ENCODE peak calls at places on chromosomes 12 and 14, in five cellular contexts. One of them, this sample, is unnamed.

GRCh38 chr12:64733857-64734256 is 25.3 kb downstream of the GNS start:
- DNase-seq in progenitor cell of endocrine pancreas: no peak
- DNase-seq in frontal cortex: no peak
- DNase-seq in SHP77: no peak
- DNase-seq in fibroblast of the aortic adventitia: no peak
- DNase-seq in this sample: no peak

GRCh38 chr14:93032301-93032929 is 83.3 kb downstream of the ITPK1 start:
- DNase-seq in fibroblast of the aortic adventitia: peak
- DNase-seq in SHP77: no peak
- DNase-seq in frontal cortex: no peak
- DNase-seq in progenitor cell of endocrine pancreas: no peak
- DNase-seq in this sample: no peak

GRCh38 chr12:25496098-25496587 is 56.9 kb downstream of the LMNTD1 start:
- DNase-seq in SHP77: no peak
- DNase-seq in progenitor cell of endocrine pancreas: no peak
- DNase-seq in frontal cortex: no peak
- DNase-seq in fibroblast of the aortic adventitia: peak
- DNase-seq in this sample: no peak

GRCh38 chr14:104747876-104748275 is 5.1 kb upstream of the SIVA1 start:
- DNase-seq in SHP77: no peak
- DNase-seq in progenitor cell of endocrine pancreas: no peak
- DNase-seq in fibroblast of the aortic adventitia: no peak
- DNase-seq in frontal cortex: no peak
- DNase-seq in this sample: no peak

GRCh38 chr12:118065380-118065779 is 4.4 kb upstream of the WSB2 start:
- DNase-seq in frontal cortex: no peak
- DNase-seq in fibroblast of the aortic adventitia: no peak
- DNase-seq in SHP77: no peak
- DNase-seq in progenitor cell of endocrine pancreas: no peak
- DNase-seq in this sample: no peak

GRCh38 chr14:76123426-76124095 is 28.2 kb upstream of the GPATCH2L start:
- DNase-seq in progenitor cell of endocrine pancreas: no peak
- DNase-seq in SHP77: no peak
- DNase-seq in frontal cortex: no peak
- DNase-seq in fibroblast of the aortic adventitia: no peak
- DNase-seq in this sample: no peak

GRCh38 chr12:108589028-108589839 is 8.7 kb downstream of the TMEM119 start:
- DNase-seq in SHP77: no peak
- DNase-seq in frontal cortex: no peak
- DNase-seq in fibroblast of the aortic adventitia: peak
- DNase-seq in progenitor cell of endocrine pancreas: no peak
- DNase-seq in this sample: no peak

GRCh38 chr14:68939893-68940613 is 39.0 kb downstream of the ACTN1 start:
- DNase-seq in progenitor cell of endocrine pancreas: no peak
- DNase-seq in SHP77: no peak
- DNase-seq in fibroblast of the aortic adventitia: peak
- DNase-seq in frontal cortex: peak
- DNase-seq in this sample: no peak

GRCh38 chr14:57275023-57275664 is 6.4 kb downstream of the AP5M1 start:
- DNase-seq in fibroblast of the aortic adventitia: peak
- DNase-seq in frontal cortex: no peak
- DNase-seq in progenitor cell of endocrine pancreas: no peak
- DNase-seq in SHP77: no peak
- DNase-seq in this sample: no peak

GRCh38 chr14:72863216-72864006 is 30.5 kb downstream of the DPF3 start:
- DNase-seq in fibroblast of the aortic adventitia: no peak
- DNase-seq in SHP77: no peak
- DNase-seq in progenitor cell of endocrine pancreas: no peak
- DNase-seq in frontal cortex: no peak
- DNase-seq in this sample: no peak

GRCh38 chr14:36450550-36450949 is 69.5 kb downstream of the NKX2-1 start:
- DNase-seq in progenitor cell of endocrine pancreas: no peak
- DNase-seq in frontal cortex: no peak
- DNase-seq in fibroblast of the aortic adventitia: no peak
- DNase-seq in SHP77: no peak
- DNase-seq in this sample: no peak

GRCh38 chr14:55802986-55803431 is 223.0 kb downstream of the KTN1 start:
- DNase-seq in progenitor cell of endocrine pancreas: no peak
- DNase-seq in SHP77: no peak
- DNase-seq in fibroblast of the aortic adventitia: no peak
- DNase-seq in frontal cortex: no peak
- DNase-seq in this sample: no peak